ENCODE peak calls at places on chromosomes 11 and 22, in ten cellular contexts. C is mesothelial cell of epicardium, Z is progenitor cell of endocrine pancreas, J is hepatocyte, U is GM20000, Q is tibial artery, P is PC-9, A is heart left ventricle, E is heart right ventricle, N is neural crest cell. I is an unnamed sample.
A peak's percentile ranks its signal among the peaks of the same experiment; 100 is the strongest.

GRCh38 chr11:11243790-11244469 is 109.1 kb downstream of the CSNK2A3 start:
- DNase-seq in C (peak; percentile 43), Z (no peak), J (peak; percentile 65), U (peak; percentile 34), Q (peak; percentile 35), P (no peak), A (peak; percentile 67), E (peak; percentile 70), N (peak; percentile 52), I (peak; percentile 51)

GRCh38 chr22:22375586-22376351 is 131.2 kb downstream of the VPREB1 start:
- DNase-seq in C (no peak), Z (no peak), J (no peak), U (no peak), Q (no peak), P (no peak), A (peak; percentile 21), E (no peak), N (no peak), I (no peak)

GRCh38 chr11:104076455-104076854 is 40.0 kb downstream of the DDI1 start:
- DNase-seq in C (no peak), Z (no peak), J (no peak), U (no peak), Q (no peak), P (no peak), A (no peak), E (no peak), N (no peak), I (no peak)

GRCh38 chr11:63911876-63912275 is 5.1 kb downstream of the RCOR2 start:
- DNase-seq in C (no peak), Z (no peak), J (no peak), U (peak; percentile 21), Q (no peak), P (no peak), A (no peak), E (no peak), N (no peak), I (no peak)

GRCh38 chr22:39530692-39531331 is 1.7 kb downstream of the RPS19BP1 start:
- DNase-seq in C (no peak), Z (no peak), J (peak; percentile 68), U (no peak), Q (no peak), P (peak; percentile 65), A (no peak), E (no peak), N (peak; percentile 17), I (no peak)

GRCh38 chr22:46422896-46423295 is 87.4 kb downstream of the TRMU start:
- DNase-seq in C (no peak), Z (no peak), J (no peak), U (no peak), Q (no peak), P (no peak), A (peak; percentile 66), E (peak; percentile 51), N (no peak), I (peak; percentile 12)

GRCh38 chr11:13889566-13890214 is 72.8 kb upstream of the SPON1 start:
- DNase-seq in C (no peak), Z (no peak), J (no peak), U (no peak), Q (no peak), P (no peak), A (no peak), E (no peak), N (no peak), I (no peak)

GRCh38 chr11:130462101-130462885 is 13.8 kb downstream of the ADAMTS15 start:
- DNase-seq in C (no peak), Z (no peak), J (no peak), U (no peak), Q (no peak), P (no peak), A (no peak), E (no peak), N (no peak), I (no peak)

GRCh38 chr11:82832983-82833382 is 67.2 kb downstream of the PRCP start:
- DNase-seq in C (no peak), Z (no peak), J (no peak), U (no peak), Q (no peak), P (no peak), A (no peak), E (no peak), N (no peak), I (no peak)

GRCh38 chr11:132466983-132467382 is 1065.3 kb downstream of the OPCML start:
- DNase-seq in C (no peak), Z (no peak), J (no peak), U (no peak), Q (no peak), P (no peak), A (no peak), E (no peak), N (no peak), I (no peak)

GRCh38 chr11:41498726-41499125 is 39.3 kb upstream of the LRRC4C start:
- DNase-seq in C (no peak), Z (no peak), J (peak; percentile 23), U (no peak), Q (no peak), P (no peak), A (no peak), E (no peak), N (no peak), I (no peak)

GRCh38 chr11:61594907-61595257 is 14.0 kb upstream of the SYT7 start:
- DNase-seq in C (no peak), Z (no peak), J (no peak), U (no peak), Q (no peak), P (no peak), A (no peak), E (no peak), N (no peak), I (no peak)

GRCh38 chr11:35615911-35616900 is 2.1 kb upstream of the FJX1 start:
- DNase-seq in C (no peak), Z (no peak), J (peak; percentile 81), U (peak; percentile 75), Q (no peak), P (peak; percentile 55), A (no peak), E (peak; percentile 25), N (no peak), I (no peak)

GRCh38 chr22:30185129-30185528 is 61.4 kb downstream of the LIF start:
- DNase-seq in C (no peak), Z (no peak), J (no peak), U (no peak), Q (no peak), P (no peak), A (no peak), E (no peak), N (no peak), I (no peak)

GRCh38 chr22:32706149-32706548 is 95.4 kb upstream of the TIMP3 start:
- DNase-seq in C (no peak), Z (no peak), J (no peak), U (no peak), Q (no peak), P (peak; percentile 45), A (no peak), E (no peak), N (no peak), I (no peak)

GRCh38 chr22:37196539-37197450 is 8.7 kb upstream of the C1QTNF6 start:
- DNase-seq in C (peak; percentile 67), Z (no peak), J (peak; percentile 80), U (no peak), Q (peak; percentile 86), P (peak; percentile 90), A (peak; percentile 87), E (peak; percentile 89), N (no peak), I (peak; percentile 5)
- TF ChIP-seq CTCF in C (no peak), Z (no peak), J (peak; percentile 6), U (no peak), Q (peak; percentile 20), P (peak; percentile 41), A (no peak), E (no peak), N (no peak), I (no peak)

GRCh38 chr22:43714104-43714503 is 98.0 kb downstream of the EFCAB6 start:
- DNase-seq in C (no peak), Z (no peak), J (no peak), U (no peak), Q (no peak), P (no peak), A (no peak), E (no peak), N (no peak), I (no peak)
- TF ChIP-seq CTCF in C (no peak), Z (no peak), J (no peak), U (no peak), Q (no peak), P (no peak), A (no peak), E (no peak), N (no peak), I (no peak)

DNA sequence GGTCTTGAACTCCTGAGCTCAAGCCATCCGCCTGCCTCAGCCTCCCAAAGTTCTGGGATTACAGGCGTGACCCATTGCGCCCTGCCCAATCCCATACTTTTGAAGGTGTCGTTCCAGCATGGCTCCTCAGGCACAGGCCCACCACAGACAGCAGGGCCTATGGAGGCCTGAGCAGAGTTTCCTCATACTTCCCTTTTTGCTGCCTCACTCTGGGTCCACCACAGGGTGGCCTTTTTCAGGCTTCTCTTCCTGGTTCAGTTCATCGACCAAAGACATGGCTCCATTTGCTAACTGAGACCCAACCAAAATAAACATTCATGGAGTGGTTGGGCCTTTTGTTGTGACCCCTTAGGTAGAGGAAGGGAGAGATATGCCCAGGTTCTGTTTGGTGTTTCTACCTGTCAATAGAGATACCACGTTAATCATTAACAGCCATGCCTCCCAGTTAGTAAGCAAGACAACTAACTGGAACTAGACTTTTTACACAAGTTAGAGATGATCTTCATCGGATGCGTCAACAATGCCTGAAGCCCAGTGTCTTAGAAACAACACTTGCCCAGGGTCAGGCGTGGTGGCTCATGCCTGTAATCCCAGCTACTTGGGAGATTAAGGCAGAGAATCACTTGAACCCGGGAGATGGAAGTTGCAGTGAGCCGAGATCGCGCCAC is 35.1 kb downstream of the TRIOBP start:
- DNase-seq in C (no peak), Z (no peak), J (peak; percentile 81), U (peak; percentile 53), Q (no peak), P (no peak), A (no peak), E (no peak), N (no peak), I (no peak)
- TF ChIP-seq CTCF in C (no peak), Z (peak; percentile 44), J (peak; percentile 5), U (no peak), Q (no peak), P (no peak), A (no peak), E (no peak), N (no peak), I (no peak)

DNA sequence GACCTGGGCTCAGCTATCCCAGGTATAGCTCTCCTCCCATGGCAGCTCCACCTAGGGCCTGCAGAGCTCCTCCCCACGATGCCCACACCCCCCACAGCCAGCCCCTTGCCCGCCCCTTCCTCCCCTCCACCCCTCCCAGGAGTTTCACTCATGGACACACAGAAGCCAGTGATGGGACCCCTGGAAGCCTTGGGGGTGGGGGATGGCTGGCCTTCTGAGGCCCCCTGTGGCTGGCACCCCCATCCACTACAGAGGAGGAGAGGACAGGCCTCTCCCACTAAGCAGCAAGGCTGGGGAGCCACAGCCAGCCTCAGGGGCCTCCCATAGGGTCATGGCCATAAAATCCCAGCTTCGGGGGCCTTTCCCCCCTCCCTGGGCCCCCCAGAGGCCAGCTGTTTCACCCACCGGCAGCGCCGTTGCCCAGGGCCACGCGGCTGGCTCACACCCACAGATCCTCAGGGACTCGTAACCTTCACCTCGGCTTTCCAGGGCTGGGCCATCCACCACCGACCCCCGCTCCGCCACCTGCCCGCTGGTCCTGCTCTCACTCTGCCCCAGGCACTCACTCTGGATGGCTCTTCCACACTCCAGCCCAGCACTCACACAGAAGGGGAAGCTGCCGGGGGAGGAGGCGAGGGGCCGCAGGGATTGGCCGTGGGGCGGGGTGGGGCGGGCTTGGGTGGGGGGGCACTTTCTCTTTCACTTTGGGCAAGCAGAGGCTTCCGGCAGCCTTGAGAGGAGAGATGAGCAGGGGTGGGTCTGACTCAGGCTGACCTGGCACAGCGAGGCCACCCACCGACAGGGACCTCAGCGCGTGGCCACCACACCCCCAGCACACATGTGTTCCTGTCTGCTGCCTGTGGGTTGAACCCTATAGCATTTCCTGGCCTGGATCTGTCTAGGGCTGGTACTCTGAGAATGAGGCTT is 2.2 kb downstream of the SLC25A22 start:
- DNase-seq in C (no peak), Z (no peak), J (peak; percentile 83), U (peak; percentile 96), Q (peak; percentile 82), P (peak; percentile 47), A (peak; percentile 81), E (peak; percentile 78), N (no peak), I (peak; percentile 78)
- TF ChIP-seq CTCF in C (no peak), Z (no peak), J (no peak), U (no peak), Q (no peak), P (no peak), A (no peak), E (no peak), N (no peak), I (no peak)

I was measured in glutamatergic neuron.